ENCODE peak calls at places on chromosomes 2 and 18, in five cellular contexts. U, B, Z, D and F are unnamed samples.

GRCh38 chr2:1744151-1744445 is 217 bp downstream of the PXDN start:
- DNase-seq in U (peak; percentile 79), B (no peak), Z (no peak), D (no peak), F (no peak)

GRCh38 chr2:177165731-177166711 is 46.6 kb upstream of the HNRNPA3 start:
- DNase-seq in U (no peak), B (peak; percentile 42), Z (no peak), D (no peak), F (no peak)

GRCh38 chr2:71814885-71815284 is 332.8 kb downstream of the CYP26B1 start:
- DNase-seq in U (no peak), B (no peak), Z (no peak), D (no peak), F (no peak)

GRCh38 chr2:938181-939005 is 12.3 kb upstream of the SNTG2 start:
- DNase-seq in U (no peak), B (no peak), Z (no peak), D (no peak), F (no peak)

GRCh38 chr18:58417752-58418151 is 211.1 kb downstream of the ALPK2 start:
- DNase-seq in U (no peak), B (no peak), Z (no peak), D (peak; percentile 21), F (no peak)

GRCh38 chr2:68448671-68449394 is 18.3 kb downstream of the FBXO48 start:
- DNase-seq in U (no peak), B (no peak), Z (no peak), D (no peak), F (no peak)

GRCh38 chr18:8279348-8279747 is 329.9 kb upstream of the RAB12 start:
- DNase-seq in U (peak; percentile 8), B (no peak), Z (no peak), D (no peak), F (no peak)

GRCh38 chr2:10448208-10448645 is at the start of gene ODC1:
- DNase-seq in U (peak; percentile 98), B (peak; percentile 96), Z (peak; percentile 96), D (peak; percentile 80), F (peak; percentile 97)

GRCh38 chr2:147232225-147232669 is 612.6 kb upstream of the ACVR2A start:
- DNase-seq in U (no peak), B (no peak), Z (no peak), D (no peak), F (no peak)

GRCh38 chr2:232689152-232689910 is 7.8 kb upstream of the GIGYF2 start:
- DNase-seq in U (no peak), B (no peak), Z (peak; percentile 11), D (no peak), F (no peak)

GRCh38 chr2:215982465-215982875 is 30.9 kb downstream of the MREG start:
- DNase-seq in U (no peak), B (no peak), Z (peak; percentile 57), D (peak; percentile 84), F (peak; percentile 67)

GRCh38 chr18:54033087-54033486 is 191.4 kb downstream of the MBD2 start:
- DNase-seq in U (no peak), B (no peak), Z (no peak), D (no peak), F (no peak)

GRCh38 chr2:162301151-162301804 is 17.2 kb downstream of the IFIH1 start:
- DNase-seq in U (peak; percentile 74), B (peak; percentile 27), Z (peak; percentile 64), D (peak; percentile 11), F (no peak)